ENCODE peak calls at places on chromosomes 3 and 15, in ten cellular contexts. Q is midbrain; B is frontal cortex; D is stimulated activated CD4-positive, alpha-beta T cell treated with anti-CD3 and anti-CD28 coated beads, Interleukin-4, amount 100 ng/mL, for 4 hours; I is mucosa of gallbladder; L is T-helper 2 cell; N is activated T-cell treated with anti-CD3 and anti-CD28 coated beads for 1 hour; X is NCI-H460; S is activated CD4-positive, alpha-beta T cell treated with anti-CD3 and anti-CD28 coated beads, Interleukin-2, amount 10 ng/mL, durations not matched to agents 7 days and 5 days; H is skeletal muscle cell. O is an unnamed sample.

GRCh38 chr3:40477671-40478070 is 749 bp downstream of the ZNF619 start:
- DNase-seq in Q (no peak), B (no peak), D (no peak), I (no peak), L (no peak), N (no peak), X (no peak), S (no peak), H (no peak), O (no peak)

GRCh38 chr15:97678677-97679076 is 281.8 kb upstream of the ARRDC4 start:
- DNase-seq in Q (no peak), B (no peak), D (no peak), I (no peak), L (no peak), N (no peak), X (no peak), S (no peak), H (no peak), O (no peak)

GRCh38 chr15:78322724-78323395 is 17.3 kb upstream of the CRABP1 start:
- DNase-seq in Q (no peak), B (no peak), D (no peak), I (no peak), L (no peak), N (no peak), X (no peak), S (no peak), H (no peak), O (no peak)

GRCh38 chr15:52731004-52731403 is 51.8 kb upstream of the ATOSA start:
- DNase-seq in Q (no peak), B (no peak), D (no peak), I (no peak), L (no peak), N (no peak), X (no peak), S (no peak), H (no peak), O (no peak)

GRCh38 chr15:43406192-43406591 is 35.3 kb downstream of the TUBGCP4 start:
- DNase-seq in Q (no peak), B (no peak), D (no peak), I (no peak), L (no peak), N (no peak), X (no peak), S (no peak), H (no peak), O (no peak)

GRCh38 chr3:48634661-48635221 is 520 bp downstream of the SLC26A6 start:
- DNase-seq in Q (peak), B (no peak), D (peak), I (no peak), L (no peak), N (peak), X (no peak), S (peak), H (no peak), O (peak)

GRCh38 chr3:63478962-63479660 is 173.4 kb upstream of the SNTN start:
- DNase-seq in Q (no peak), B (no peak), D (no peak), I (no peak), L (no peak), N (no peak), X (no peak), S (no peak), H (no peak), O (no peak)

GRCh38 chr3:119767936-119768601 is 13.8 kb upstream of the NR1I2 start:
- DNase-seq in Q (no peak), B (no peak), D (no peak), I (no peak), L (no peak), N (no peak), X (no peak), S (no peak), H (no peak), O (no peak)